ENCODE peak calls at places on chromosomes 4 and X, in four cellular contexts. X is endothelial cell of umbilical vein, Q is Panc1, E is K562. S is an unnamed sample. For H3K4me1, the result is how much of the 10 kb centered on the place peaks cover.

GRCh38 chr4:73701116-73701515 is 39.3 kb upstream of the CXCL8 start:
- DNase-seq in Q (no peak), X (no peak), E (no peak), S (no peak)

GRCh38 chrX:151801980-151802379 is 67.4 kb downstream of the CNGA2 start:
- DNase-seq in Q (no peak), X (peak), E (peak), S (no peak)

GRCh38 chr4:24780936-24781538 is 14.3 kb upstream of the SOD3 start:
- DNase-seq in E (no peak), X (no peak), Q (no peak), S (no peak)

GRCh38 chr4:147247577-147247976 is 233.3 kb upstream of the EDNRA start:
- DNase-seq in E (no peak), Q (no peak), X (no peak), S (no peak)

GRCh38 chr4:77745792-77746191 is 73.4 kb downstream of the CNOT6L start:
- DNase-seq in X (no peak), E (no peak), Q (no peak), S (no peak)

GRCh38 chr4:152817331-152817730 is 37.6 kb downstream of the ARFIP1 start:
- DNase-seq in X (peak), E (no peak), Q (no peak), S (no peak)

GRCh38 chr4:109703664-109704351 is 563 bp upstream of the CASP6 start:
- DNase-seq in Q (no peak), X (peak), E (peak), S (no peak)

GRCh38 chr4:105970371-105970770 is 75.1 kb downstream of the NPNT start:
- DNase-seq in Q (no peak), X (no peak), E (no peak), S (no peak)

GRCh38 chr4:167897116-167897515 is 195.2 kb upstream of the ANXA10 start:
- DNase-seq in Q (no peak), E (no peak), X (peak), S (no peak)

GRCh38 chrX:111170017-111170416 is 74.0 kb downstream of the PAK3 start:
- DNase-seq in Q (no peak), E (peak), X (no peak), S (no peak)

GRCh38 chr4:168863719-168864632 is 146.1 kb downstream of the CBR4 start:
- DNase-seq in X (no peak), Q (no peak), E (no peak), S (no peak)

GRCh38 chrX:97797076-97797475 is 913.4 kb downstream of the RPA4 start:
- DNase-seq in Q (no peak), E (no peak), X (no peak), S (no peak)
- TF ChIP-seq POLR2AphosphoS5 in Q (no peak), E (no peak), X (no peak), S (no peak)

GRCh38 chr4:55351824-55352223 is 5.8 kb downstream of the SRD5A3 start:
- DNase-seq in E (no peak), Q (no peak), X (no peak), S (no peak)
- H3K4me3 ChIP-seq in E (no peak), Q (no peak), X (no peak), S (no peak)

GRCh38 chrX:16825306-16826035 is 39.2 kb downstream of the TXLNG start:
- DNase-seq in X (peak), Q (no peak), E (no peak), S (no peak)
- H3K4me1 ChIP-seq in X (under half), Q (under half), E (under half), S (under half)

GRCh38 chr4:1713003-1713397 is 881 bp upstream of the SLBP start:
- DNase-seq in Q (no peak), X (no peak), E (no peak), S (no peak)

GRCh38 chr4:1716065-1716945 is 4.2 kb upstream of the SLBP start:
- DNase-seq in E (no peak), X (no peak), Q (no peak), S (no peak)

GRCh38 chr4:1714303-1715001 is 2.3 kb upstream of the SLBP start:
- DNase-seq in E (peak), X (no peak), Q (no peak), S (no peak)

GRCh38 chr4:1717129-1718094 is 3.7 kb downstream of the TMEM129 start:
- DNase-seq in X (no peak), Q (no peak), E (no peak), S (no peak)

GRCh38 chr4:1715002-1715761 is 3.1 kb upstream of the SLBP start:
- DNase-seq in E (peak), Q (no peak), X (no peak), S (no peak)
- TF ChIP-seq POLR2AphosphoS5 in E (no peak), Q (no peak), X (no peak), S (no peak)

DNA sequence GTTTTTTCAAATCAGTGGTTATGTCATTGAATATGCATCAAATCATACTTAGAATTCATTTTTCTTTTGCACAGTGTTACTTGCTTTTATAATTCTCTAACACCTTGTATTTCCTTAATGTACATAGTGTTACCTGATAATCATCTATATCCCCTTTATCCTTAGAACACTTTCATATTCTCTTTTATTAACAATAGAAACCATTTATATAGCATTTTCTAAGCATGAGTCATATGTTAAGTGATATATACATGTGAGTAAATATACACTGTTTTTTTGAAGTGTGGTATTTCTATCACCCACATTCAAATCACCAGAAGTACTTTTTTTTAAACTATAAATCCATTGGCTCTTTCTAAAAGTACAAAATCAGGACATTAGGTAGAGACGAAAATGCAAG is 15.3 kb downstream of the EPHA5 start:
- DNase-seq in Q (no peak), E (no peak), X (peak), S (no peak)
- H3K4me3 ChIP-seq in Q (no peak), E (no peak), X (no peak), S (no peak)